ENCODE peak calls at places on chromosomes 3 and 15, in six cellular contexts. L is lower lobe of right lung; J is activated T-helper 1 cell treated with anti-CD3 and anti-CD28 coated beads, Interleukin-2, amount 50 U/mL, for 16 hours; Z is A549; N is iris pigment epithelial cell; H is HTR-8/SVneo. Y is an unnamed sample.

GRCh38 chr3:127690823-127691452 is 18.2 kb downstream of the ABTB1 start:
- DNase-seq in L (peak; percentile 62), J (no peak), Z (peak; percentile 7), N (peak; percentile 68), H (no peak), Y (peak; percentile 70)

GRCh38 chr3:61954097-61954528 is 392.7 kb downstream of the PTPRG start:
- DNase-seq in L (no peak), J (no peak), Z (no peak), N (peak; percentile 80), H (no peak), Y (peak; percentile 3)

GRCh38 chr3:171458857-171459129 is 1.4 kb downstream of the TNIK start:
- DNase-seq in L (no peak), J (no peak), Z (no peak), N (no peak), H (no peak), Y (no peak)

GRCh38 chr3:11641683-11642407 is 1.9 kb downstream of the VGLL4 start:
- DNase-seq in L (no peak), J (no peak), Z (peak; percentile 33), N (peak; percentile 81), H (peak; percentile 25), Y (peak; percentile 45)

GRCh38 chr3:167740961-167741587 is 5.6 kb downstream of the SERPINI1 start:
- DNase-seq in L (no peak), J (no peak), Z (peak; percentile 7), N (peak; percentile 56), H (peak; percentile 20), Y (peak; percentile 39)

GRCh38 chr15:75068748-75069147 is 45.4 kb downstream of the PPCDC start:
- DNase-seq in L (no peak), J (no peak), Z (no peak), N (no peak), H (no peak), Y (no peak)

GRCh38 chr3:122183521-122183892 is at the start of gene CASR:
- DNase-seq in L (peak; percentile 52), J (no peak), Z (no peak), N (peak; percentile 11), H (no peak), Y (no peak)

GRCh38 chr3:194521514-194522260 is 34.9 kb upstream of the ATP13A3 start:
- DNase-seq in L (no peak), J (no peak), Z (no peak), N (peak; percentile 80), H (no peak), Y (no peak)

GRCh38 chr3:102447272-102447671 is 12.5 kb downstream of the ZPLD1 start:
- DNase-seq in L (no peak), J (no peak), Z (no peak), N (peak; percentile 80), H (no peak), Y (no peak)

GRCh38 chr15:25905140-25905539 is 42.0 kb upstream of the ATP10A start:
- DNase-seq in L (no peak), J (no peak), Z (no peak), N (peak; percentile 54), H (no peak), Y (no peak)

GRCh38 chr3:194333212-194333980 is 17.7 kb downstream of the CPN2 start:
- DNase-seq in L (peak; percentile 91), J (peak; percentile 89), Z (peak; percentile 47), N (peak; percentile 83), H (peak; percentile 80), Y (peak; percentile 81)

GRCh38 chr15:63348392-63348791 is 33.3 kb downstream of the CA12 start:
- DNase-seq in L (peak; percentile 64), J (no peak), Z (no peak), N (peak; percentile 64), H (peak; percentile 43), Y (peak; percentile 86)

GRCh38 chr3:152399374-152399773 is 130.6 kb downstream of the MBNL1 start:
- DNase-seq in L (no peak), J (no peak), Z (no peak), N (peak; percentile 80), H (no peak), Y (peak; percentile 60)

GRCh38 chr15:26841514-26841913 is 25.3 kb upstream of the GABRA5 start:
- DNase-seq in L (no peak), J (no peak), Z (no peak), N (no peak), H (no peak), Y (no peak)

GRCh38 chr3:134080761-134081160 is 51.0 kb upstream of the SLCO2A1 start:
- DNase-seq in L (no peak), J (no peak), Z (no peak), N (no peak), H (no peak), Y (no peak)

GRCh38 chr3:113534365-113534764 is 2.0 kb downstream of the SIDT1 start:
- DNase-seq in L (no peak), J (no peak), Z (no peak), N (no peak), H (no peak), Y (no peak)

Y was measured in H4.